ENCODE peak calls at places on chromosomes 11 and 22, in six cellular contexts. F, O, B, T, H and P are unnamed samples.

GRCh38 chr11:4704054-4704789 is at the start of gene MMP26:
- DNase-seq in T (peak; percentile 72), B (peak; percentile 39), F (no peak), H (no peak), O (no peak), P (peak; percentile 5)

GRCh38 chr11:16047073-16047472 is 309.3 kb downstream of the SOX6 start:
- DNase-seq in O (no peak), T (peak; percentile 4), F (no peak), B (no peak), H (no peak), P (no peak)

GRCh38 chr11:13983081-13983751 is 20.7 kb downstream of the SPON1 start:
- DNase-seq in B (no peak), T (no peak), O (no peak), F (peak; percentile 64), H (no peak), P (peak; percentile 33)

GRCh38 chr11:22342599-22343138 is 4.5 kb downstream of the SLC17A6 start:
- DNase-seq in B (no peak), O (no peak), F (no peak), T (no peak), H (no peak), P (no peak)

GRCh38 chr22:26259510-26259909 is 90.2 kb downstream of the SEZ6L start:
- DNase-seq in B (peak; percentile 70), T (peak; percentile 86), O (peak; percentile 59), H (peak; percentile 63), F (peak; percentile 8), P (no peak)

GRCh38 chr22:32200752-32201151 is 4.1 kb downstream of the RFPL2 start:
- DNase-seq in F (no peak), T (peak; percentile 35), H (peak; percentile 21), B (no peak), O (no peak), P (no peak)

GRCh38 chr11:22626573-22627239 is 1.1 kb upstream of the FANCF start:
- DNase-seq in H (no peak), F (no peak), O (no peak), B (no peak), T (no peak), P (no peak)

GRCh38 chr22:39514373-39514973 is 5.9 kb upstream of the ATF4 start:
- DNase-seq in F (peak; percentile 34), T (no peak), B (peak; percentile 50), H (peak; percentile 90), O (no peak), P (no peak)

GRCh38 chr11:469684-470667 is 19.9 kb downstream of the PTDSS2 start:
- DNase-seq in F (peak; percentile 81), T (peak; percentile 34), B (no peak), H (no peak), O (no peak), P (peak; percentile 92)

GRCh38 chr22:42972592-42973535 is 42.1 kb downstream of the PACSIN2 start:
- DNase-seq in F (no peak), O (no peak), B (no peak), H (peak; percentile 68), T (no peak), P (peak; percentile 21)

GRCh38 chr11:131246589-131247164 is 123.7 kb upstream of the NTM start:
- DNase-seq in T (peak; percentile 91), B (peak; percentile 86), F (no peak), O (peak; percentile 49), H (peak; percentile 27), P (no peak)

GRCh38 chr11:131253142-131253884 is 117.1 kb upstream of the NTM start:
- DNase-seq in O (no peak), H (no peak), B (peak; percentile 75), F (no peak), T (peak; percentile 96), P (no peak)

GRCh38 chr11:131253885-131254204 is 116.6 kb upstream of the NTM start:
- DNase-seq in H (no peak), T (peak; percentile 96), B (peak; percentile 71), O (no peak), F (peak; percentile 10), P (no peak)

GRCh38 chr11:131246156-131246555 is 124.3 kb upstream of the NTM start:
- DNase-seq in O (no peak), F (no peak), H (no peak), B (no peak), T (peak; percentile 97), P (no peak)

DNA sequence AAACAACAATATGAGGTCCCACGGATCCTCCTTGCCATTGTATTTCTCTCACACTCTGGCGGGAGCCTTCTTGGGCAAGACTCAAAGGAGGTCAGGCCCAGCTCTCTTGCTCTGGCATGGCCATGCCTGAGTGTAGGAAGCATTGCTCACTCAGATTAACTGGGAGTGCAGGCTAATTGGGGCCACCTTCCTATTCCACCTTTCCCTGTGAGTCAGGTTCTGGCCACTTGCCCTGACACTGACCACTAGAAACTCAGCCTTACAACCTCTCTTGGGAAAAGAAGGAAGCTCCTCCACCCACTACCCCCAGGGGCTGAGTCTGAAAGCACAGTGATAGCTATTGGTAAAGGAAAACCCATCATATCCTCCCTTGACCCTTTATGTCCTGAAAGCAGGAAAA is 121.8 kb upstream of the NTM start:
- DNase-seq in O (no peak), B (no peak), F (no peak), T (no peak), H (no peak), P (no peak)
- H3K18ac ChIP-seq in O (peak overlapping the region; percentile 18), B (no peak overlapping the region), F (no peak overlapping the region), T (peak overlapping the region; percentile 3), H (no peak overlapping the region), P (no peak overlapping the region)

DNA sequence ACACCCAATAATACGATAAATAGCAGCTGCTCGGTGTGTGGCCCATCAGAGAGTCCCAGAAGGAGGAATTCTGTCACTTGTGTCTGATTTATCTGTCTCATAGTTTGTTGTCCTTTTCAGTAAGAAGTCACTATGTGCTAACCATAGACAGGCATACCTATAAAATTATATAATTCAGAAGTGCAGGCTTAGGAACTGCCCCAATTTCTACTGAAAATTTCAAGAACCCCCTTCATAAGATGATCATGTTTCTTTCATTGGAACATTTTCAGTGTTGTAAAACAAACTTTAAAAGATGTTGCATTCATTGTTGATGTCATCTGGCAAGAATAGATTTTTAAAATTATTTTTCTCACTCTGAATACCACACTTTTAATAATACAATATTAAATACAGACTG is at the start of gene OR2D2:
- DNase-seq in O (no peak), B (no peak), T (no peak), H (no peak), F (no peak), P (no peak)
- H2AK5ac ChIP-seq in O (no peak within 1 kb of the TSS), B (no peak within 1 kb of the TSS), T (no peak within 1 kb of the TSS), H (no peak within 1 kb of the TSS), F (no peak within 1 kb of the TSS), P (no peak within 1 kb of the TSS)

DNA sequence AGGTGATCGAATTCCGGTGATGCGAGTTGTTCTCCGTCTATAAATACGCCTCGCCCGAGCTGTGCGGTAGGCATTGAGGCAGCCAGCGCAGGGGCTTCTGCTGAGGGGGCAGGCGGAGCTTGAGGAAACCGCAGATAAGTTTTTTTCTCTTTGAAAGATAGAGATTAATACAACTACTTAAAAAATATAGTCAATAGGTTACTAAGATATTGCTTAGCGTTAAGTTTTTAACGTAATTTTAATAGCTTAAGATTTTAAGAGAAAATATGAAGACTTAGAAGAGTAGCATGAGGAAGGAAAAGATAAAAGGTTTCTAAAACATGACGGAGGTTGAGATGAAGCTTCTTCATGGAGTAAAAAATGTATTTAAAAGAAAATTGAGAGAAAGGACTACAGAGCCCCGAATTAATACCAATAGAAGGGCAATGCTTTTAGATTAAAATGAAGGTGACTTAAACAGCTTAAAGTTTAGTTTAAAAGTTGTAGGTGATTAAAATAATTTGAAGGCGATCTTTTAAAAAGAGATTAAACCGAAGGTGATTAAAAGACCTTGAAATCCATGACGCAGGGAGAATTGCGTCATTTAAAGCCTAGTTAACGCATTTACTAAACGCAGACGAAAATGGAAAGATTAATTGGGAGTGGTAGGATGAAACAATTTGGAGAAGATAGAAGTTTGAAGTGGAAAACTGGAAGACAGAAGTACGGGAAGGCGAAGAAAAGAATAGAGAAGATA is at the start of gene MALAT1:
- DNase-seq in T (peak; percentile 96), O (peak; percentile 95), B (peak; percentile 83), H (peak; percentile 98), F (peak; percentile 94), P (peak; percentile 97)
- H2BK120ac ChIP-seq in T (peak within 1 kb of the TSS; percentile 98), O (peak within 1 kb of the TSS; percentile 13), B (peak within 1 kb of the TSS; percentile 11), H (peak within 1 kb of the TSS; percentile 98), F (peak within 1 kb of the TSS; percentile 96), P (peak within 1 kb of the TSS; percentile 82)

DNA sequence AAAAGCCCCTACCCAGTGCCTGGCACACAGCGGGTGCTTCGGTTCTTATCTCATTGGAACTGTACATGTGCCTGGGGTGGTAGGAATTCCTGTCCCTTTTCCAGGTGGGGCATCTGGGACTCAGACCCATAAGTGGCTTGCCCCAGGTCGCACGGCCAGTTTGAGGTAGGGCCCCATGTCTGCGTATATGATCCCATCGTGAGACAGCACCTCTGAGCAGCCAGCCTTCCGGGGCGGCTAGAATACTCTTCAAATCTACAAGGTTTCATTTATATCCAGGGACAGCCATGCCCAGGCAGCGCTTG is 33.4 kb upstream of the SMIM38 start:
- DNase-seq in O (no peak), T (no peak), H (no peak), F (no peak), B (no peak), P (no peak)
- H3K18ac ChIP-seq in O (peak overlapping the region; percentile 89), T (peak overlapping the region; percentile 5), H (no peak overlapping the region), F (no peak overlapping the region), B (no peak overlapping the region), P (no peak overlapping the region)

GRCh38 chr11:64319421-64319761 is 1.5 kb downstream of the PRDX5 start:
- DNase-seq in B (no peak), H (no peak), T (no peak), F (no peak), O (no peak), P (peak; percentile 41)
- H2AK5ac ChIP-seq in B (no peak overlapping the region), H (no peak overlapping the region), T (peak overlapping the region; percentile 89), F (peak overlapping the region; percentile 96), O (peak overlapping the region; percentile 2), P (peak overlapping the region; percentile 54)

DNA sequence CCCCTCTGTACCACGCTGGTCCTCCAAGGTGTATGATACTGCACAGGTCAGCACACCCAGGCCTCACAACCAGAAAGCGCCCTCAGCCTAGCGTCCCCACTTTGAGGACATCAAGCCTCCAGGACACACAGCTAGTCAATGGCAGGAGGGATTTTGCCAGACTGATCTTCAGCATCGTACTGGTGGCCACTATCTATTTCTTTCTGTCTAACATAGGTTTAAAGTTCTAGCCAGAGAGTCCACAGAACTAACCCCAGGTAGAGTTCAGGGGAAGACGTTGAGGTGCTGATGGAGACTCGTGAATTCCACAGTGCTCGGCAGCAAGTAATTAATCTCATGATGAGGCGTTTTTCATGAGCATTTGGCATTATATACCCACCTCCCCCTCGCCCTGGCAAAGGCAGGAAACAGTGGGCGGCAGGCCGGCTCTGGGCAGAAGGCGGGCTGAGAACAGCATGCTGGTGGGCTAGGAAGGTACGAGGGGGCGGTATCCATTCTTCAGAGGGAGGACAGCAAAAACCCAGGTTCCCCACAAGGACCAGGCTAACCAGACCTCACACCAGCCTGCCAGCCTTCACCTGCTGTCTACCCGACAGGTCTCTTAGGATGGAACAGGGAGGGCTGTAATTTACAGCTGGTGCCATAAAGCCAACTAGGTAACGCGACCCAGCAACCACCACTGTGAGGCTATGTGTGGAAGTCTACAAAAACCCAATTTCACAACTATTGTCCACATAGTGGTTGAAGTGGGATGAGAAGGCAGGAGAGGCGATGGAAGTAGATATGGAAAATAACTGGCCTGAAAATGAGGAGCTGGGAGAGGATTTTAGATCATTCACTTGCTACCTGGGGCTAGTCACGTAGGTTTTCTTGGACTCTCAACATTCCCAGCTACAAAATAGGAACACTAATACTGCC is 18.5 kb downstream of the MYH9 start:
- DNase-seq in F (peak; percentile 21), H (peak; percentile 91), O (no peak), T (peak; percentile 41), B (no peak), P (peak; percentile 56)
- H2BK120ac ChIP-seq in F (peak overlapping the region; percentile 93), H (peak overlapping the region; percentile 70), O (no peak overlapping the region), T (no peak overlapping the region), B (peak overlapping the region; percentile 88), P (no peak overlapping the region)